ENCODE peak calls at places on chromosomes 3 and 15, in nine cellular contexts. Z is activated B cell treated with CpG ODN at 0.5 μM for 24 hours; H is stimulated activated CD4-positive, alpha-beta T cell treated with anti-CD3 and anti-CD28 coated beads, Interleukin-1b, Interleukin-23, amount 100 ng/mL, for 24 hours; D is OCI-LY7; X is non-pigmented ciliary epithelial cell; L is activated T-cell treated with anti-CD3 and anti-CD28 coated beads for 1 hour; N is body of pancreas; M is stimulated activated CD8-positive, alpha-beta memory T cell treated with anti-CD3 and anti-CD28 coated beads, Interleukin-15, amount 100 ng/mL, for 24 hours; J is hippocampal formation. V is an unnamed sample.

GRCh38 chr3:16509721-16510619 is 3.5 kb downstream of the RFTN1 start:
- DNase-seq in Z (peak), H (no peak), D (peak), X (no peak), L (no peak), N (no peak), M (no peak), J (no peak), V (no peak)

GRCh38 chr15:39629376-39629775 is 48.5 kb downstream of the THBS1 start:
- DNase-seq in Z (no peak), H (peak), D (no peak), X (no peak), L (peak), N (no peak), M (no peak), J (no peak), V (no peak)

GRCh38 chr15:82709081-82709420 is 624 bp downstream of the AP3B2 start:
- DNase-seq in Z (no peak), H (no peak), D (no peak), X (no peak), L (no peak), N (no peak), M (no peak), J (no peak), V (no peak)

GRCh38 chr3:133865136-133865855 is 30.4 kb downstream of the RAB6B start:
- DNase-seq in Z (no peak), H (no peak), D (no peak), X (no peak), L (no peak), N (no peak), M (no peak), J (no peak), V (no peak)

GRCh38 chr15:98369081-98369716 is 279.1 kb upstream of the IGF1R start:
- DNase-seq in Z (no peak), H (no peak), D (no peak), X (no peak), L (no peak), N (no peak), M (no peak), J (no peak), V (no peak)

GRCh38 chr15:37903932-37904493 is 30.4 kb upstream of the TMCO5A start:
- DNase-seq in Z (no peak), H (no peak), D (no peak), X (no peak), L (no peak), N (no peak), M (no peak), J (no peak), V (no peak)

GRCh38 chr3:69359339-69359893 is 26.5 kb downstream of the FRMD4B start:
- DNase-seq in Z (no peak), H (no peak), D (no peak), X (no peak), L (no peak), N (no peak), M (no peak), J (no peak), V (no peak)

GRCh38 chr3:100110101-100110500 is 4.2 kb downstream of the FILIP1L start:
- DNase-seq in Z (no peak), H (no peak), D (no peak), X (no peak), L (no peak), N (no peak), M (no peak), J (no peak), V (no peak)

GRCh38 chr3:70065666-70066253 is 66.2 kb downstream of the SAMMSON start:
- DNase-seq in Z (no peak), H (no peak), D (no peak), X (no peak), L (no peak), N (no peak), M (no peak), J (no peak), V (no peak)

GRCh38 chr3:23806322-23807160 is 786 bp downstream of the UBE2E1 start:
- DNase-seq in Z (peak), H (no peak), D (peak), X (no peak), L (no peak), N (peak), M (peak), J (no peak), V (peak)

GRCh38 chr15:74482661-74483060 is 21.7 kb upstream of the UBL7 start:
- DNase-seq in Z (no peak), H (no peak), D (peak), X (no peak), L (no peak), N (no peak), M (no peak), J (no peak), V (no peak)

GRCh38 chr3:148379763-148380162 is 317.9 kb upstream of the AGTR1 start:
- DNase-seq in Z (no peak), H (no peak), D (peak), X (peak), L (no peak), N (no peak), M (no peak), J (peak), V (no peak)